ENCODE peak calls at places on chromosomes 6 and 20, in ten cellular contexts. One of them, this sample, is unnamed.

GRCh38 chr6:169793408-169793807 is 42.0 kb downstream of the ERMARD start:
- DNase-seq in epithelial cell of proximal tubule: no peak
- DNase-seq in iPS-NIHi11: no peak
- DNase-seq in NCI-H1092: no peak
- DNase-seq in COR-L47: no peak
- DNase-seq in endothelial cell of umbilical vein: no peak
- DNase-seq in effector memory CD4-positive, alpha-beta T cell: no peak
- DNase-seq in GF-D8: no peak
- DNase-seq in MCF 10A: no peak
- DNase-seq in Ammon's horn: no peak
- DNase-seq in this sample: no peak

GRCh38 chr20:21272279-21272678 is 30.9 kb upstream of the XRN2 start:
- DNase-seq in Ammon's horn: no peak
- DNase-seq in MCF 10A: peak
- DNase-seq in NCI-H1092: no peak
- DNase-seq in effector memory CD4-positive, alpha-beta T cell: no peak
- DNase-seq in iPS-NIHi11: no peak
- DNase-seq in GF-D8: no peak
- DNase-seq in COR-L47: no peak
- DNase-seq in endothelial cell of umbilical vein: no peak
- DNase-seq in epithelial cell of proximal tubule: no peak
- DNase-seq in this sample: no peak

GRCh38 chr20:32362924-32363364 is 4.8 kb downstream of the ASXL1 start:
- DNase-seq in endothelial cell of umbilical vein: no peak
- DNase-seq in Ammon's horn: no peak
- DNase-seq in MCF 10A: no peak
- DNase-seq in NCI-H1092: no peak
- DNase-seq in epithelial cell of proximal tubule: no peak
- DNase-seq in iPS-NIHi11: no peak
- DNase-seq in GF-D8: no peak
- DNase-seq in COR-L47: no peak
- DNase-seq in effector memory CD4-positive, alpha-beta T cell: no peak
- DNase-seq in this sample: no peak

GRCh38 chr6:125165256-125165655 is 11.7 kb downstream of the TPD52L1 start:
- DNase-seq in iPS-NIHi11: no peak
- DNase-seq in Ammon's horn: no peak
- DNase-seq in COR-L47: no peak
- DNase-seq in GF-D8: no peak
- DNase-seq in epithelial cell of proximal tubule: no peak
- DNase-seq in MCF 10A: no peak
- DNase-seq in effector memory CD4-positive, alpha-beta T cell: no peak
- DNase-seq in endothelial cell of umbilical vein: no peak
- DNase-seq in NCI-H1092: no peak
- DNase-seq in this sample: no peak

GRCh38 chr20:1711826-1712601 is 54.4 kb upstream of the SIRPG start:
- DNase-seq in Ammon's horn: peak
- DNase-seq in iPS-NIHi11: no peak
- DNase-seq in epithelial cell of proximal tubule: no peak
- DNase-seq in NCI-H1092: no peak
- DNase-seq in MCF 10A: no peak
- DNase-seq in effector memory CD4-positive, alpha-beta T cell: no peak
- DNase-seq in GF-D8: no peak
- DNase-seq in COR-L47: no peak
- DNase-seq in endothelial cell of umbilical vein: no peak
- DNase-seq in this sample: no peak

GRCh38 chr6:149473080-149474052 is 11.4 kb downstream of the ZC3H12D start:
- DNase-seq in epithelial cell of proximal tubule: no peak
- DNase-seq in NCI-H1092: no peak
- DNase-seq in Ammon's horn: no peak
- DNase-seq in effector memory CD4-positive, alpha-beta T cell: no peak
- DNase-seq in MCF 10A: peak
- DNase-seq in COR-L47: no peak
- DNase-seq in GF-D8: no peak
- DNase-seq in endothelial cell of umbilical vein: no peak
- DNase-seq in iPS-NIHi11: no peak
- DNase-seq in this sample: no peak

GRCh38 chr6:149334682-149335160 is 17.2 kb downstream of the TAB2 start:
- DNase-seq in iPS-NIHi11: peak
- DNase-seq in epithelial cell of proximal tubule: peak
- DNase-seq in NCI-H1092: no peak
- DNase-seq in endothelial cell of umbilical vein: peak
- DNase-seq in MCF 10A: peak
- DNase-seq in GF-D8: no peak
- DNase-seq in effector memory CD4-positive, alpha-beta T cell: no peak
- DNase-seq in COR-L47: no peak
- DNase-seq in Ammon's horn: no peak
- DNase-seq in this sample: no peak

GRCh38 chr6:134111062-134111677 is 58.7 kb upstream of the SLC2A12 start:
- DNase-seq in effector memory CD4-positive, alpha-beta T cell: no peak
- DNase-seq in GF-D8: peak
- DNase-seq in iPS-NIHi11: peak
- DNase-seq in Ammon's horn: peak
- DNase-seq in epithelial cell of proximal tubule: no peak
- DNase-seq in endothelial cell of umbilical vein: peak
- DNase-seq in NCI-H1092: no peak
- DNase-seq in COR-L47: no peak
- DNase-seq in MCF 10A: peak
- DNase-seq in this sample: peak

GRCh38 chr6:10373642-10374359 is 41.1 kb downstream of the TFAP2A start:
- DNase-seq in iPS-NIHi11: no peak
- DNase-seq in GF-D8: no peak
- DNase-seq in effector memory CD4-positive, alpha-beta T cell: no peak
- DNase-seq in Ammon's horn: no peak
- DNase-seq in COR-L47: no peak
- DNase-seq in epithelial cell of proximal tubule: peak
- DNase-seq in NCI-H1092: no peak
- DNase-seq in endothelial cell of umbilical vein: no peak
- DNase-seq in MCF 10A: no peak
- DNase-seq in this sample: no peak

GRCh38 chr6:74671558-74672025 is 534.3 kb downstream of the COL12A1 start:
- DNase-seq in MCF 10A: peak
- DNase-seq in endothelial cell of umbilical vein: no peak
- DNase-seq in epithelial cell of proximal tubule: no peak
- DNase-seq in Ammon's horn: no peak
- DNase-seq in NCI-H1092: no peak
- DNase-seq in effector memory CD4-positive, alpha-beta T cell: no peak
- DNase-seq in GF-D8: no peak
- DNase-seq in iPS-NIHi11: no peak
- DNase-seq in COR-L47: no peak
- DNase-seq in this sample: no peak

GRCh38 chr20:1949306-1949705 is 44.6 kb downstream of the PDYN start:
- DNase-seq in Ammon's horn: no peak
- DNase-seq in COR-L47: no peak
- DNase-seq in iPS-NIHi11: no peak
- DNase-seq in endothelial cell of umbilical vein: no peak
- DNase-seq in effector memory CD4-positive, alpha-beta T cell: no peak
- DNase-seq in NCI-H1092: no peak
- DNase-seq in epithelial cell of proximal tubule: no peak
- DNase-seq in GF-D8: no peak
- DNase-seq in MCF 10A: no peak
- DNase-seq in this sample: no peak

GRCh38 chr20:4102381-4102780 is 87.0 kb upstream of the RNF24 start:
- DNase-seq in MCF 10A: peak
- DNase-seq in COR-L47: no peak
- DNase-seq in GF-D8: no peak
- DNase-seq in endothelial cell of umbilical vein: no peak
- DNase-seq in iPS-NIHi11: no peak
- DNase-seq in epithelial cell of proximal tubule: no peak
- DNase-seq in NCI-H1092: no peak
- DNase-seq in effector memory CD4-positive, alpha-beta T cell: no peak
- DNase-seq in Ammon's horn: no peak
- DNase-seq in this sample: no peak

GRCh38 chr20:9359561-9360308 is 154.7 kb upstream of the LAMP5 start:
- DNase-seq in COR-L47: peak
- DNase-seq in epithelial cell of proximal tubule: peak
- DNase-seq in GF-D8: no peak
- DNase-seq in endothelial cell of umbilical vein: peak
- DNase-seq in effector memory CD4-positive, alpha-beta T cell: no peak
- DNase-seq in NCI-H1092: peak
- DNase-seq in MCF 10A: peak
- DNase-seq in iPS-NIHi11: peak
- DNase-seq in Ammon's horn: peak
- DNase-seq in this sample: no peak

GRCh38 chr6:34657307-34657978 is 39.1 kb downstream of the ILRUN start:
- DNase-seq in Ammon's horn: peak
- DNase-seq in NCI-H1092: peak
- DNase-seq in iPS-NIHi11: no peak
- DNase-seq in COR-L47: no peak
- DNase-seq in GF-D8: no peak
- DNase-seq in MCF 10A: peak
- DNase-seq in effector memory CD4-positive, alpha-beta T cell: no peak
- DNase-seq in epithelial cell of proximal tubule: peak
- DNase-seq in endothelial cell of umbilical vein: peak
- DNase-seq in this sample: no peak

GRCh38 chr6:19369770-19370169 is 467.4 kb upstream of the ID4 start:
- DNase-seq in NCI-H1092: no peak
- DNase-seq in effector memory CD4-positive, alpha-beta T cell: no peak
- DNase-seq in epithelial cell of proximal tubule: no peak
- DNase-seq in iPS-NIHi11: no peak
- DNase-seq in COR-L47: no peak
- DNase-seq in GF-D8: no peak
- DNase-seq in MCF 10A: no peak
- DNase-seq in endothelial cell of umbilical vein: no peak
- DNase-seq in Ammon's horn: no peak
- DNase-seq in this sample: no peak